ENCODE peak calls at places on chromosomes 2 and 18, in eight cellular contexts. X, M, R, E, G, U, J and P are unnamed samples.

GRCh38 chr2:86274918-86275275 is 62.5 kb downstream of the REEP1 start:
- DNase-seq in X (peak), M (peak), R (no peak), E (no peak), G (no peak), U (no peak), J (peak), P (no peak)

GRCh38 chr2:16613475-16613874 is 52.2 kb downstream of the CYRIA start:
- DNase-seq in X (peak), M (no peak), R (no peak), E (no peak), G (no peak), U (no peak), J (peak), P (no peak)

GRCh38 chr2:112749755-112750559 is 14.5 kb downstream of the CKAP2L start:
- DNase-seq in X (peak), M (no peak), R (peak), E (peak), G (peak), U (no peak), J (peak), P (peak)

GRCh38 chr2:11354363-11355154 is 10.1 kb upstream of the ROCK2 start:
- DNase-seq in X (no peak), M (no peak), R (no peak), E (no peak), G (no peak), U (no peak), J (no peak), P (no peak)

GRCh38 chr2:218863021-218863520 is 3.5 kb downstream of the WNT6 start:
- DNase-seq in X (no peak), M (no peak), R (no peak), E (no peak), G (no peak), U (no peak), J (no peak), P (no peak)

GRCh38 chr18:40367576-40367975 is 1587.5 kb upstream of the PIK3C3 start:
- DNase-seq in X (no peak), M (no peak), R (no peak), E (no peak), G (no peak), U (no peak), J (no peak), P (no peak)

GRCh38 chr2:204321910-204322765 is 223.1 kb upstream of the PARD3B start:
- DNase-seq in X (no peak), M (no peak), R (no peak), E (no peak), G (no peak), U (no peak), J (no peak), P (no peak)

GRCh38 chr2:166762746-166763145 is 125.5 kb upstream of the XIRP2 start:
- DNase-seq in X (no peak), M (no peak), R (no peak), E (no peak), G (no peak), U (no peak), J (no peak), P (no peak)

GRCh38 chr18:45169610-45170009 is 445.7 kb upstream of the SLC14A2 start:
- DNase-seq in X (no peak), M (peak), R (no peak), E (no peak), G (no peak), U (no peak), J (no peak), P (peak)

GRCh38 chr2:112839407-112840067 is 3.0 kb upstream of the IL1B start:
- DNase-seq in X (no peak), M (no peak), R (no peak), E (no peak), G (no peak), U (no peak), J (no peak), P (no peak)

GRCh38 chr18:36034299-36034895 is 33.0 kb downstream of the RPRD1A start:
- DNase-seq in X (no peak), M (no peak), R (no peak), E (no peak), G (no peak), U (no peak), J (no peak), P (no peak)

GRCh38 chr2:3662239-3662638 is 4.2 kb downstream of the ALLC start:
- DNase-seq in X (no peak), M (no peak), R (no peak), E (no peak), G (no peak), U (no peak), J (no peak), P (no peak)

GRCh38 chr2:168237741-168238140 is 9.7 kb downstream of the STK39 start:
- DNase-seq in X (no peak), M (no peak), R (no peak), E (no peak), G (no peak), U (no peak), J (no peak), P (no peak)

GRCh38 chr2:217273158-217273557 is 413.3 kb upstream of the TNP1 start:
- DNase-seq in X (no peak), M (no peak), R (no peak), E (no peak), G (no peak), U (no peak), J (no peak), P (no peak)

GRCh38 chr2:146124741-146125140 is 1604.8 kb upstream of the ZEB2 start:
- DNase-seq in X (no peak), M (peak), R (no peak), E (no peak), G (no peak), U (no peak), J (no peak), P (no peak)

GRCh38 chr18:49846263-49846662 is 32.9 kb upstream of the ACAA2 start:
- DNase-seq in X (peak), M (no peak), R (no peak), E (no peak), G (no peak), U (no peak), J (peak), P (no peak)

GRCh38 chr2:166242309-166242708 is 114.5 kb upstream of the SCN1A start:
- DNase-seq in X (no peak), M (no peak), R (no peak), E (no peak), G (no peak), U (no peak), J (no peak), P (no peak)

GRCh38 chr2:20067992-20068727 is 16.7 kb upstream of the LAPTM4A start:
- DNase-seq in X (no peak), M (peak), R (no peak), E (no peak), G (no peak), U (no peak), J (no peak), P (no peak)

GRCh38 chr2:32951672-32952071 is 4.9 kb downstream of the LTBP1 start:
- DNase-seq in X (no peak), M (no peak), R (no peak), E (no peak), G (no peak), U (no peak), J (no peak), P (no peak)

GRCh38 chr2:27156739-27157475 is 8.1 kb downstream of the TCF23 start:
- DNase-seq in X (no peak), M (no peak), R (no peak), E (no peak), G (no peak), U (no peak), J (no peak), P (no peak)

GRCh38 chr18:74532511-74533025 is 1.7 kb upstream of the CNDP1 start:
- DNase-seq in X (no peak), M (no peak), R (no peak), E (no peak), G (no peak), U (no peak), J (no peak), P (no peak)

GRCh38 chr18:9348079-9348671 is 13.6 kb downstream of the TWSG1 start:
- DNase-seq in X (no peak), M (no peak), R (no peak), E (no peak), G (no peak), U (no peak), J (no peak), P (no peak)

GRCh38 chr18:25814841-25815458 is 275.5 kb downstream of the SS18 start:
- DNase-seq in X (peak), M (no peak), R (no peak), E (no peak), G (no peak), U (no peak), J (no peak), P (no peak)

GRCh38 chr18:47248610-47249343 is 2.7 kb downstream of the SKOR2 start:
- DNase-seq in X (no peak), M (no peak), R (no peak), E (no peak), G (no peak), U (no peak), J (no peak), P (no peak)

GRCh38 chr2:128797937-128798336 is 479.3 kb upstream of the HS6ST1 start:
- DNase-seq in X (no peak), M (no peak), R (no peak), E (no peak), G (no peak), U (no peak), J (no peak), P (no peak)

GRCh38 chr2:169693344-169693743 is 861 bp downstream of the CFAP210 start:
- DNase-seq in X (peak), M (no peak), R (no peak), E (no peak), G (no peak), U (no peak), J (no peak), P (no peak)

GRCh38 chr18:76875390-76876330 is 53.3 kb downstream of the ZNF236 start:
- DNase-seq in X (peak), M (no peak), R (peak), E (peak), G (no peak), U (no peak), J (peak), P (peak)

GRCh38 chr2:179235463-179236108 is 29.0 kb downstream of the SESTD1 start:
- DNase-seq in X (no peak), M (peak), R (no peak), E (no peak), G (no peak), U (no peak), J (no peak), P (no peak)

GRCh38 chr2:28717339-28717758 is 34.3 kb upstream of the PPP1CB start:
- DNase-seq in X (no peak), M (peak), R (no peak), E (no peak), G (no peak), U (no peak), J (peak), P (no peak)

GRCh38 chr2:152415231-152415642 is 80.3 kb downstream of the FMNL2 start:
- DNase-seq in X (no peak), M (no peak), R (peak), E (no peak), G (no peak), U (no peak), J (no peak), P (no peak)